ENCODE peak calls at places on chromosomes 3 and 15, in five cellular contexts. Z is sigmoid colon, F is foreskin fibroblast, W is GM13976, V is AG09309. K is an unnamed sample.

GRCh38 chr3:76410762-76411281 is 625.5 kb upstream of the ZNF717 start:
- DNase-seq in V (no peak), F (no peak), Z (no peak), W (no peak), K (no peak)

GRCh38 chr3:192170659-192171058 is 556.7 kb downstream of the FGF12 start:
- DNase-seq in F (no peak), Z (no peak), V (no peak), W (no peak), K (no peak)

GRCh38 chr3:30347679-30348216 is 258.7 kb upstream of the TGFBR2 start:
- DNase-seq in V (peak), W (peak), F (peak), Z (no peak), K (no peak)

GRCh38 chr15:66885281-66885915 is 180.0 kb upstream of the SMAD3 start:
- DNase-seq in Z (peak), F (no peak), W (no peak), V (no peak), K (no peak)

GRCh38 chr15:71807691-71808091 is 2.7 kb upstream of the NR2E3 start:
- DNase-seq in W (no peak), F (peak), V (no peak), Z (no peak), K (no peak)

GRCh38 chr3:42696356-42697301 is 6.0 kb downstream of the HHATL start:
- DNase-seq in Z (no peak), F (no peak), W (no peak), V (no peak), K (no peak)

GRCh38 chr3:9727041-9727595 is 4.4 kb upstream of the BRPF1 start:
- DNase-seq in V (no peak), Z (no peak), W (peak), F (no peak), K (peak)

GRCh38 chr3:189500299-189500698 is 130.9 kb upstream of the TP63 start:
- DNase-seq in V (no peak), Z (no peak), W (no peak), F (no peak), K (no peak)

GRCh38 chr15:37134699-37135131 is 34.4 kb upstream of the MEIS2 start:
- DNase-seq in F (no peak), W (no peak), V (peak), Z (no peak), K (no peak)

GRCh38 chr3:43017593-43018195 is 38.6 kb downstream of the GASK1A start:
- DNase-seq in F (no peak), Z (no peak), W (no peak), V (no peak), K (no peak)

GRCh38 chr15:57044072-57044702 is 125.7 kb downstream of the TCF12 start:
- DNase-seq in W (no peak), Z (no peak), V (no peak), F (no peak), K (no peak)

GRCh38 chr15:90000175-90000923 is 775 bp upstream of the ZNF710 start:
- DNase-seq in Z (peak), V (no peak), F (no peak), W (peak), K (peak)

GRCh38 chr3:146274833-146275232 is 23.9 kb upstream of the PLSCR4 start:
- DNase-seq in W (no peak), Z (no peak), F (peak), V (peak), K (no peak)

GRCh38 chr3:134029256-134029733 is 430 bp downstream of the SLCO2A1 start:
- DNase-seq in V (no peak), Z (no peak), W (no peak), F (no peak), K (no peak)

GRCh38 chr3:52614689-52615088 is 71.0 kb downstream of the PBRM1 start:
- DNase-seq in V (no peak), Z (no peak), W (no peak), F (no peak), K (no peak)

GRCh38 chr3:107216711-107217110 is 160.5 kb upstream of the CCDC54 start:
- DNase-seq in W (no peak), Z (no peak), F (peak), V (peak), K (no peak)

GRCh38 chr3:113805249-113805648 is 33.3 kb upstream of the GRAMD1C start:
- DNase-seq in V (no peak), W (no peak), Z (no peak), F (no peak), K (no peak)

GRCh38 chr3:113802795-113803455 is 35.7 kb upstream of the GRAMD1C start:
- DNase-seq in Z (no peak), F (no peak), W (no peak), V (no peak), K (no peak)

DNA sequence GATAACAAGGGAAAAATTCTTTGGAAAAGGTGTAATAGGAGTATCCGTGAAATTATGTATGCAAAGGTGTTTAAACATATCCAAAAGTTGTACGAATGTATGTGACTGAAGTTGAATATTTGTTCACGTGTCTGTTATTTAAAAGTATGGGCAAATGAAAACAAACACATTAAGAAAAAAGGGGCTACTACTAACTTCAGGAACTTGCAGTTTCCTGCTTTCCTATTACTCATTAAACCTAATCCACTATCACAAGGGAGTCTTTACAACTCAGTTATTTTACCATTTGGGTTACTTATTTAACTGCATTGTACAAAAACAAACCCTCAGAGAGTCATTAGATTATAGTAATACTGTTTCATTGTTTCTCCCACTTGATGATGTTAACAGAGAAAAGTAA is 33.9 kb upstream of the GRAMD1C start:
- DNase-seq in Z (no peak), W (no peak), V (no peak), F (no peak), K (no peak)
- TF ChIP-seq CTCF in Z (no peak), W (no peak), V (no peak), F (no peak), K (no peak)

GRCh38 chr15:29540479-29540878 is 270.9 kb upstream of the NSMCE3 start:
- DNase-seq in Z (no peak), V (no peak), F (no peak), W (no peak), K (no peak)
- TF ChIP-seq CTCF in Z (no peak), V (no peak), F (no peak), W (no peak), K (no peak)

GRCh38 chr3:177905173-177905894 is 630.9 kb upstream of the KCNMB2 start:
- DNase-seq in W (no peak), V (peak), Z (no peak), F (peak), K (no peak)

GRCh38 chr3:177904661-177905060 is 631.6 kb upstream of the KCNMB2 start:
- DNase-seq in W (no peak), F (no peak), Z (no peak), V (no peak), K (no peak)

GRCh38 chr3:177906573-177907229 is 629.5 kb upstream of the KCNMB2 start:
- DNase-seq in Z (no peak), F (no peak), W (no peak), V (no peak), K (no peak)

DNA sequence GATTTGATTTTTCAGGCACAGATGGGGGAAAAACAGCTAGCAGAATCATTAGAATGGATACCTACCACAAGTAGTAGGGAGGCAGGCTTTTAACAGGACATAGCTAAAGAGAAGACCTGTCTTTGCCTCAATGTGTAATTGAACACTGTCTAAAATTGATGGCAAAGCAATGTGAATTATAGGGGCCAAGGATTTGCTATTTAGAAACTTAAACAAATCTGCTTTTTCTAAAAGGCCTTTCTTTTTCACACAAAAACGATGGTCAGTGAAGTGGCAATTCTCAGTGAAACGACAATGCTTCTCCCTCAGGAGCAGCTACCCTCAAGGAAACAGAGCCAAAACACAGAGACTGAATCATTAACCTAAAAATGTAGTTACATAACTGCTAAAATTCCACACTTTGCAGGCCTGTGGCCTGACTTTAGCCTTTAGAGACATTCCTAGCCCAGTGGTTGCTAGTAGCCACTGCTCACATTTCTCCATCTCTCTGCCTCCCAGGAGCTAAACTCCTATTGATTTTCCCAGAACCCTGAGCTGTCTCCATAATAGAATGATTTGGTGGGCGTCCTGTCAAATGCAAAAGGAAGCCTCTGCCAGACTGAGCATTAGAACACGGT is 630.2 kb upstream of the KCNMB2 start:
- DNase-seq in Z (no peak), V (peak), F (peak), W (no peak), K (no peak)
- TF ChIP-seq CTCF in Z (no peak), V (peak), F (peak), W (no peak), K (no peak)

DNA sequence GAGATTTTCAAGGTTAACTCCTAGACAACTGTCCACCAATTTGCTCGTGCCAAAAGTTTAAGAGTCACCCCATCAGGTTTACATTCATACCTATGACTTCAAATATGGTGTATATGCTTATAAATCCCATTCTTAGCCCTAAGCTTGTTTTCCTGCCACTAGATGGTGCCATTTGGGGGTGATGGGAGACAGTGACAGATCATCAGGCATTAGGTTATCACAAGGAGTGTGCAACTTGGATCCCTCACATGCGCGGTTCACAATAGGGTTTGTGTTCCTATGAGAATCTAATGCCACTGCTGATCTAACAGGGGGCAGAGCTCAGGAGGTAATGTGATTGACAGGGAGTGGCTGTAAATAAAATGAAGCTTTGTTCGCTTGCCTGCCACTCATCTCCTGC is 182.7 kb downstream of the CNTN6 start:
- DNase-seq in Z (no peak), V (no peak), F (no peak), W (no peak), K (no peak)
- TF ChIP-seq CTCF in Z (no peak), V (peak), F (no peak), W (peak), K (peak)